ENCODE peak calls at places on chromosomes 16 and 17, in ten cellular contexts. I is M059J; O is stimulated activated naive B cell treated with anti-CD40 and anti-IgM and Interleukin-4, amounts not matched to agents 10 μg/mL and 1 μg/mL and 100 μg/mL, for 72 hours; U is EL; P is SHP77; C is gastrocnemius medialis; J is stimulated activated CD8-positive, alpha-beta memory T cell treated with anti-CD3 and anti-CD28 coated beads, Interleukin-15, amount 100 ng/mL, for 1 hour; W is upper lobe of left lung; M is MM.1S; E is HuH-7.5. A is an unnamed sample.

GRCh38 chr16:86498661-86499493 is 11.4 kb upstream of the FOXF1 start:
- DNase-seq in I (no peak), O (no peak), U (no peak), P (no peak), C (no peak), J (no peak), W (peak), M (no peak), E (no peak), A (no peak)

GRCh38 chr16:1244881-1245280 is 4.4 kb downstream of the TPSAB1 start:
- DNase-seq in I (peak), O (no peak), U (no peak), P (no peak), C (no peak), J (no peak), W (peak), M (no peak), E (no peak), A (no peak)

GRCh38 chr17:4769628-4770027 is 2.1 kb upstream of the TM4SF5 start:
- DNase-seq in I (peak), O (no peak), U (peak), P (no peak), C (no peak), J (no peak), W (no peak), M (no peak), E (no peak), A (peak)

GRCh38 chr17:36614974-36615373 is 13.6 kb downstream of the MRM1 start:
- DNase-seq in I (no peak), O (no peak), U (no peak), P (no peak), C (peak), J (no peak), W (no peak), M (no peak), E (no peak), A (no peak)

GRCh38 chr16:14232106-14232890 is 161.2 kb downstream of the MRTFB start:
- DNase-seq in I (no peak), O (no peak), U (no peak), P (peak), C (no peak), J (no peak), W (no peak), M (no peak), E (no peak), A (no peak)

GRCh38 chr16:52022177-52022576 is 524.8 kb downstream of the TOX3 start:
- DNase-seq in I (no peak), O (no peak), U (no peak), P (no peak), C (no peak), J (no peak), W (no peak), M (no peak), E (no peak), A (no peak)

GRCh38 chr16:69892378-69892777 is 58.8 kb upstream of the CLEC18A start:
- DNase-seq in I (no peak), O (no peak), U (no peak), P (no peak), C (no peak), J (no peak), W (no peak), M (no peak), E (no peak), A (no peak)

GRCh38 chr17:31572341-31572740 is 180.9 kb downstream of the RAB11FIP4 start:
- DNase-seq in I (no peak), O (no peak), U (no peak), P (no peak), C (no peak), J (no peak), W (no peak), M (no peak), E (no peak), A (no peak)

GRCh38 chr16:49411121-49411970 is 37.7 kb downstream of the C16orf78 start:
- DNase-seq in I (no peak), O (no peak), U (no peak), P (no peak), C (no peak), J (no peak), W (peak), M (no peak), E (no peak), A (no peak)

GRCh38 chr17:6671431-6671830 is 19.9 kb downstream of the C17orf100 start:
- DNase-seq in I (no peak), O (no peak), U (no peak), P (no peak), C (no peak), J (no peak), W (no peak), M (no peak), E (no peak), A (no peak)

GRCh38 chr17:1882836-1883235 is 53.0 kb downstream of the RPA1 start:
- DNase-seq in I (peak), O (no peak), U (peak), P (peak), C (no peak), J (no peak), W (no peak), M (no peak), E (no peak), A (peak)

A was measured in AG08395.